ENCODE peak calls at places on chromosomes 4 and X, in six cellular contexts. One of them, this sample, is unnamed.

GRCh38 chrX:155218777-155219176 is 2.5 kb downstream of the VBP1 start:
- DNase-seq in HFF-Myc: no peak
- DNase-seq in brain microvascular endothelial cell: no peak
- DNase-seq in fibroblast of pulmonary artery: no peak
- DNase-seq in stimulated activated CD4-positive, alpha-beta T cell treated with anti-CD3 and anti-CD28 coated beads, Interleukin-12 subunit alpha, Interleukin-12 subunit beta, amount 100 ng/mL, for 48 hours: no peak
- DNase-seq in fibroblast of mammary gland: no peak
- DNase-seq in this sample: no peak

GRCh38 chr4:138572007-138572406 is 329.9 kb upstream of the SLC7A11 start:
- DNase-seq in HFF-Myc: no peak
- DNase-seq in brain microvascular endothelial cell: no peak
- DNase-seq in fibroblast of pulmonary artery: peak; percentile 33
- DNase-seq in stimulated activated CD4-positive, alpha-beta T cell treated with anti-CD3 and anti-CD28 coated beads, Interleukin-12 subunit alpha, Interleukin-12 subunit beta, amount 100 ng/mL, for 48 hours: no peak
- DNase-seq in fibroblast of mammary gland: no peak
- DNase-seq in this sample: no peak

GRCh38 chrX:38817004-38817703 is 15.9 kb downstream of the MID1IP1 start:
- DNase-seq in HFF-Myc: no peak
- DNase-seq in brain microvascular endothelial cell: peak; percentile 8
- DNase-seq in fibroblast of pulmonary artery: peak; percentile 73
- DNase-seq in stimulated activated CD4-positive, alpha-beta T cell treated with anti-CD3 and anti-CD28 coated beads, Interleukin-12 subunit alpha, Interleukin-12 subunit beta, amount 100 ng/mL, for 48 hours: no peak
- DNase-seq in fibroblast of mammary gland: peak; percentile 48
- DNase-seq in this sample: no peak

GRCh38 chrX:143664302-143664701 is 28.4 kb upstream of the SLITRK4 start:
- DNase-seq in HFF-Myc: no peak
- DNase-seq in brain microvascular endothelial cell: peak; percentile 1
- DNase-seq in fibroblast of pulmonary artery: peak; percentile 22
- DNase-seq in stimulated activated CD4-positive, alpha-beta T cell treated with anti-CD3 and anti-CD28 coated beads, Interleukin-12 subunit alpha, Interleukin-12 subunit beta, amount 100 ng/mL, for 48 hours: no peak
- DNase-seq in fibroblast of mammary gland: peak; percentile 24
- DNase-seq in this sample: no peak

GRCh38 chrX:119871599-119872395 is at the start of the genes NDUFA1 and RNF113A:
- DNase-seq in HFF-Myc: peak; percentile 27
- DNase-seq in brain microvascular endothelial cell: peak; percentile 57
- DNase-seq in fibroblast of pulmonary artery: peak; percentile 84
- DNase-seq in stimulated activated CD4-positive, alpha-beta T cell treated with anti-CD3 and anti-CD28 coated beads, Interleukin-12 subunit alpha, Interleukin-12 subunit beta, amount 100 ng/mL, for 48 hours: peak; percentile 74
- DNase-seq in fibroblast of mammary gland: peak; percentile 80
- DNase-seq in this sample: peak; percentile 40

GRCh38 chrX:133053854-133054565 is 42.9 kb downstream of the USP26 start:
- DNase-seq in HFF-Myc: no peak
- DNase-seq in brain microvascular endothelial cell: peak; percentile 0
- DNase-seq in fibroblast of pulmonary artery: no peak
- DNase-seq in stimulated activated CD4-positive, alpha-beta T cell treated with anti-CD3 and anti-CD28 coated beads, Interleukin-12 subunit alpha, Interleukin-12 subunit beta, amount 100 ng/mL, for 48 hours: no peak
- DNase-seq in fibroblast of mammary gland: peak; percentile 1
- DNase-seq in this sample: no peak

GRCh38 chrX:65034641-65035450 is 58.6 kb upstream of the ZC4H2 start:
- DNase-seq in HFF-Myc: no peak
- DNase-seq in brain microvascular endothelial cell: peak; percentile 55
- DNase-seq in fibroblast of pulmonary artery: peak; percentile 68
- DNase-seq in stimulated activated CD4-positive, alpha-beta T cell treated with anti-CD3 and anti-CD28 coated beads, Interleukin-12 subunit alpha, Interleukin-12 subunit beta, amount 100 ng/mL, for 48 hours: peak; percentile 68
- DNase-seq in fibroblast of mammary gland: peak; percentile 71
- DNase-seq in this sample: peak; percentile 52

GRCh38 chr4:24521544-24521943 is 62.8 kb downstream of the DHX15 start:
- DNase-seq in HFF-Myc: no peak
- DNase-seq in brain microvascular endothelial cell: no peak
- DNase-seq in fibroblast of pulmonary artery: no peak
- DNase-seq in stimulated activated CD4-positive, alpha-beta T cell treated with anti-CD3 and anti-CD28 coated beads, Interleukin-12 subunit alpha, Interleukin-12 subunit beta, amount 100 ng/mL, for 48 hours: no peak
- DNase-seq in fibroblast of mammary gland: no peak
- DNase-seq in this sample: no peak

GRCh38 chr4:63582997-63583396 is 826.3 kb downstream of the TECRL start:
- DNase-seq in HFF-Myc: no peak
- DNase-seq in brain microvascular endothelial cell: no peak
- DNase-seq in fibroblast of pulmonary artery: no peak
- DNase-seq in stimulated activated CD4-positive, alpha-beta T cell treated with anti-CD3 and anti-CD28 coated beads, Interleukin-12 subunit alpha, Interleukin-12 subunit beta, amount 100 ng/mL, for 48 hours: no peak
- DNase-seq in fibroblast of mammary gland: no peak
- DNase-seq in this sample: no peak

This sample was measured in GM19239.